ENCODE peak calls at places on chromosomes 13 and 19, in five cellular contexts. I is neuronal stem cell, R is GM23248, B is brain microvascular endothelial cell, Z is HCT116. G is an unnamed sample.

GRCh38 chr13:69274231-69274630 is 833.4 kb upstream of the ATXN8OS start:
- DNase-seq in I (no peak), R (no peak), B (no peak), Z (no peak), G (no peak)

GRCh38 chr13:26062853-26063444 is 11.1 kb upstream of the SHISA2 start:
- DNase-seq in I (peak), R (peak), B (peak), Z (peak), G (peak)

GRCh38 chr13:106481919-106482318 is 53.5 kb downstream of the EFNB2 start:
- DNase-seq in I (no peak), R (no peak), B (no peak), Z (no peak), G (no peak)

GRCh38 chr19:3186891-3187661 is 1.3 kb downstream of the NCLN start:
- DNase-seq in I (no peak), R (peak), B (no peak), Z (no peak), G (no peak)

GRCh38 chr19:53328967-53329366 is 4.6 kb upstream of the ZNF845 start:
- DNase-seq in I (no peak), R (peak), B (no peak), Z (no peak), G (peak)

GRCh38 chr13:76735641-76736040 is 150.6 kb downstream of the KCTD12 start:
- DNase-seq in I (no peak), R (no peak), B (no peak), Z (no peak), G (peak)

GRCh38 chr13:20924758-20925394 is 22.3 kb upstream of the XPO4 start:
- DNase-seq in I (peak), R (peak), B (peak), Z (peak), G (peak)

GRCh38 chr19:4889034-4889825 is 13.5 kb downstream of the ARRDC5 start:
- DNase-seq in I (no peak), R (peak), B (peak), Z (no peak), G (peak)

GRCh38 chr13:97028441-97029299 is 34.4 kb upstream of the OXGR1 start:
- DNase-seq in I (peak), R (peak), B (peak), Z (peak), G (peak)

GRCh38 chr13:54591540-54591939 is 1562.9 kb downstream of the OLFM4 start:
- DNase-seq in I (no peak), R (no peak), B (no peak), Z (no peak), G (no peak)

GRCh38 chr19:51097166-51097736 is 11.0 kb downstream of the CTU1 start:
- DNase-seq in I (peak), R (peak), B (peak), Z (peak), G (peak)

GRCh38 chr13:35978607-35979316 is 152.4 kb downstream of the DCLK1 start:
- DNase-seq in I (peak), R (peak), B (peak), Z (peak), G (peak)

GRCh38 chr19:35935911-35936737 is at the start of gene LRFN3:
- DNase-seq in I (peak), R (peak), B (peak), Z (peak), G (peak)

GRCh38 chr13:32731576-32731975 is 145.3 kb downstream of the PDS5B start:
- DNase-seq in I (no peak), R (peak), B (peak), Z (no peak), G (peak)

GRCh38 chr13:94249512-94249911 is 230.0 kb downstream of the DCT start:
- DNase-seq in I (peak), R (peak), B (peak), Z (no peak), G (peak)

GRCh38 chr19:48958006-48958405 is 3.3 kb downstream of the BAX start:
- DNase-seq in I (no peak), R (no peak), B (no peak), Z (no peak), G (no peak)

GRCh38 chr19:55348317-55349034 is 6.0 kb downstream of the COX6B2 start:
- DNase-seq in I (no peak), R (no peak), B (no peak), Z (no peak), G (no peak)

GRCh38 chr19:15871570-15871969 is 26.3 kb downstream of the CYP4F2 start:
- DNase-seq in I (no peak), R (no peak), B (no peak), Z (peak), G (no peak)

GRCh38 chr19:56678205-56678604 is 6.6 kb upstream of the ZNF835 start:
- DNase-seq in I (no peak), R (no peak), B (no peak), Z (no peak), G (no peak)
- H3K4me3 ChIP-seq in I (no peak), R (no peak), B (no peak), Z (no peak), G (no peak)

GRCh38 chr13:74452176-74452575 is 318.0 kb upstream of the KLF12 start:
- DNase-seq in I (no peak), R (no peak), B (peak), Z (no peak), G (no peak)
- H3K4me3 ChIP-seq in I (no peak), R (no peak), B (no peak), Z (no peak), G (no peak)

GRCh38 chr19:658059-658839 is 4.8 kb downstream of the RNF126 start:
- DNase-seq in I (no peak), R (peak), B (no peak), Z (no peak), G (no peak)
- H3K4me3 ChIP-seq in I (no peak), R (peak), B (no peak), Z (no peak), G (peak)

DNA sequence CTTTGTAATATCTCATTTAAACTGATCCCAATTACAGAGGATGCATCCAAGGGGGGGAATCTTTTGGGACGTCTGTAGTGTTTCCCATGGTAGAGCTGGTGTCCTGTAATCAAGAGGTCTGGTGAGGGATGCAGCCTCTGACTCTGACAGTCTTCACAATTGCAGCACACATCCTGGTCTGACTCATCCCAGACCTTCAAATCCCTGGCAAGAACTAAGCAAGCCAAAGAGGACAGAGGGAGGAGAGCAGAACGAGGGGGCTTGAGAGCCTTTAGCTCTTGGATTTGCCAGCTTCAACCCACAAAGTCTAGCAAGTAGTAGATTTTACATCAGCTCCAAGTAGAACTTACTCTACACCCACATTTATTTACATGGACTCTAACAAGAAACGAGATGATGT is 17.3 kb upstream of the FCGBP start:
- DNase-seq in I (no peak), R (peak), B (peak), Z (no peak), G (peak)
- H3K4me3 ChIP-seq in I (no peak), R (no peak), B (no peak), Z (no peak), G (no peak)

DNA sequence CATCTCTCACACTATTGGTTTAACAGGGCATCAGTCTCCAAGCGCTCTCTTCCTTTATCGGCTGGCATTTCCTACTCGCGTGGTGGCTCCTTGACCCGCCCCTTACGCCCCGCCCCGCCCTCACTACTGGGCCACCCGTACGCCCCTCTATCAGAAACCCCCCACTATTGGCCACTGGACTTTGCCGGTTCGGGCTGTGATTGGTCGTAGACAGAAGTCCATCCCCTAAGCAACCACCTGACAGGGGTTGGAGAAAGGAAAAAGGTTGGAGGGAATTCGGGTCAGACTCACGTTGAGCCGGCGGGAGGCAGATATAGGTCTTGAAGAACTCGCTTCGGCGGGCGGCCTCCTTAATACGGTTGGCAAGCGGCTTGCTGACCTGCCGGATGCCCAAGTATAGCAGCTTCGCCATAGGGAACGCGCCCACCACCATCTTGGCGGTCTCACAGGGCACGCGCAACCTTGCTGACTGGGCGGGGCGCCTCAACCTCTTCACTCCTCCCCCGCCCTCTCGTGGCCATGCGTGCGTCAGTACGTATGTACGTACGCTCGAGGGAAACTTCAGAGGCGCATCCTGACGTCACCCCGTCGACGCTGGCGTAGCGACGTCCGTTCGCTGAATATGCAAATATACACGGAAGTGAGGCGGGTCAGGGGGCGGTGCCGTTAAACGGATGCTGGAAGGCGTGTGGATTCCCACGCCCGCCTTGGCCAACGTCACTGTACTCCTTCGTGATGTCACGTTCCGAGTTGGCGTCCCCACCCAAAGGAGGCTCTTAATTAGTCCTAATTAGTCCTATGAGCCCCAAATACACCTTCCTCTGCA is at the start of gene OPA3:
- DNase-seq in I (peak), R (peak), B (peak), Z (peak), G (peak)
- H3K4me3 ChIP-seq in I (peak), R (peak), B (peak), Z (peak), G (peak)

DNA sequence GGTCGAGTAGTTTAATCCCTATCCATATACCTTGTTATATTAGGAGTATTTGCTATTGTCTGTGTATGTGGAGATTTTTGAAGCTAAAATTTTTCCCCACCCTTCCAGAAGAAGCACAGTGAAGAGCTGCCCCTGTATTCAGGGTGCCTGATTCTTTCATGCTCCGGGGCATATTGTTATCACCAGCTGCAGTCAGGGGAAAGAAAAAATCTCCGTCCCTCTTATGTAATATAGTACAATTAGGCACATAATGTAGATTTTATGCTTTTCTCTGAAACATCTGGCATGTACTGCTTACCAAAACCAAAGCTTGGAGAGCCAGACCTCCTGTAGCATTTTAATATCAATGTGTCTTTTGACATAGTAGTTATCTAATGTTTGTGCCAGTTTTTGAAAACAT is 214.9 kb upstream of the EDNRB start:
- DNase-seq in I (no peak), R (no peak), B (no peak), Z (no peak), G (no peak)
- H3K4me3 ChIP-seq in I (no peak), R (no peak), B (no peak), Z (no peak), G (no peak)

GRCh38 chr13:83286737-83287136 is 595.5 kb downstream of the SLITRK1 start:
- DNase-seq in I (no peak), R (peak), B (no peak), Z (no peak), G (no peak)

DNA sequence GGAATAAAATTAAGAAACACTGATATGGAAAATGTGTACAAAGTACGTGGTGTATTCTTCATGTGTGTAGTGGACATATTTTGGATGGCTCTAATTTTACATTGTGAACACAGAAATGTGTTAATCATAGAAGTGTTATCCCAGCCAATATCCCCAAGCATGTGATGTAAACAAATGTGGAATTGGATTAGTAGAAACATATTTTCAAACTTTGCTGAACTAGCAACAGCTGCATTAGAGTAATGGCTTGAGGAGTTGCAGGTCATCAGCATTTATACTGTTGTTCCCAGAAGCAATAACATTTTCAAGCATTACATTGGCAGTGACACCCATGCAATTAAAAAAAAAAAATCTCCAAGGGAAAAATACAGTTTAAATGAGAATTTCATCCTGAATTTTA is 600.6 kb downstream of the SLITRK1 start:
- DNase-seq in I (no peak), R (no peak), B (no peak), Z (no peak), G (peak)
- H3K4me3 ChIP-seq in I (no peak), R (no peak), B (no peak), Z (no peak), G (no peak)

GRCh38 chr13:111211789-111212516 is 96.8 kb downstream of the ARHGEF7 start:
- DNase-seq in I (no peak), R (no peak), B (peak), Z (no peak), G (no peak)
- H3K4me3 ChIP-seq in I (no peak), R (no peak), B (no peak), Z (no peak), G (no peak)

GRCh38 chr19:1274081-1274851 is 1.1 kb upstream of the FAM174C start:
- DNase-seq in I (no peak), R (peak), B (no peak), Z (no peak), G (no peak)
- H3K4me3 ChIP-seq in I (peak), R (peak), B (peak), Z (peak), G (peak)

GRCh38 chr13:40576369-40576768 is 90.1 kb downstream of the FOXO1 start:
- DNase-seq in I (no peak), R (no peak), B (no peak), Z (no peak), G (no peak)
- H3K4me3 ChIP-seq in I (no peak), R (no peak), B (no peak), Z (no peak), G (no peak)